ENCODE peak calls at places on chromosomes 2 and 18, in ten cellular contexts. V is GM13977, O is astrocyte of the spinal cord, E is heart left ventricle, K is Calu3, A is left ventricle myocardium inferior, G is transverse colon, R is endothelial cell, H is kidney epithelial cell, Y is neural progenitor cell. F is an unnamed sample.

GRCh38 chr18:22324191-22325131 is 93.3 kb downstream of the CTAGE1 start:
- DNase-seq in G (peak), K (peak), H (no peak), Y (peak), O (peak), R (peak), A (peak), E (peak), V (no peak), F (peak)

GRCh38 chr2:55618025-55618648 is 715 bp upstream of the PPP4R3B start:
- DNase-seq in V (peak), O (peak), Y (peak), G (no peak), E (no peak), H (no peak), K (peak), A (no peak), R (no peak), F (no peak)

GRCh38 chr2:60597346-60597745 is 43.9 kb upstream of the BCL11A start:
- DNase-seq in Y (no peak), K (no peak), R (no peak), G (no peak), E (no peak), O (no peak), A (no peak), V (no peak), H (no peak), F (no peak)

GRCh38 chr2:239791727-239792648 is 233.2 kb downstream of the NDUFA10 start:
- DNase-seq in E (no peak), R (no peak), Y (no peak), A (no peak), H (no peak), V (no peak), O (no peak), G (peak), K (no peak), F (peak)

GRCh38 chr18:13234528-13234795 is 15.9 kb downstream of the LDLRAD4 start:
- DNase-seq in Y (no peak), H (no peak), V (no peak), R (no peak), O (no peak), G (no peak), E (no peak), K (no peak), A (no peak), F (no peak)

GRCh38 chr18:52236134-52236533 is 103.9 kb upstream of the DCC start:
- DNase-seq in H (no peak), G (no peak), R (no peak), A (no peak), Y (no peak), E (no peak), V (no peak), O (peak), K (no peak), F (no peak)

GRCh38 chr2:64750001-64750816 is 96.5 kb upstream of the SERTAD2 start:
- DNase-seq in E (peak), Y (peak), O (peak), G (peak), V (no peak), K (peak), A (peak), H (no peak), R (peak), F (peak)

GRCh38 chr2:171741189-171741588 is 53.9 kb downstream of the DYNC1I2 start:
- DNase-seq in H (peak), G (no peak), E (no peak), A (no peak), V (no peak), O (peak), R (no peak), K (no peak), Y (no peak), F (no peak)

GRCh38 chr18:78496095-78496494 is 483.5 kb upstream of the SALL3 start:
- DNase-seq in E (no peak), O (no peak), R (no peak), K (no peak), G (no peak), V (no peak), H (no peak), Y (no peak), A (peak), F (no peak)

GRCh38 chr2:179883407-179883806 is 22.0 kb upstream of the ZNF385B start:
- DNase-seq in K (no peak), Y (no peak), O (no peak), V (no peak), H (no peak), A (no peak), R (no peak), G (no peak), E (no peak), F (no peak)

DNA sequence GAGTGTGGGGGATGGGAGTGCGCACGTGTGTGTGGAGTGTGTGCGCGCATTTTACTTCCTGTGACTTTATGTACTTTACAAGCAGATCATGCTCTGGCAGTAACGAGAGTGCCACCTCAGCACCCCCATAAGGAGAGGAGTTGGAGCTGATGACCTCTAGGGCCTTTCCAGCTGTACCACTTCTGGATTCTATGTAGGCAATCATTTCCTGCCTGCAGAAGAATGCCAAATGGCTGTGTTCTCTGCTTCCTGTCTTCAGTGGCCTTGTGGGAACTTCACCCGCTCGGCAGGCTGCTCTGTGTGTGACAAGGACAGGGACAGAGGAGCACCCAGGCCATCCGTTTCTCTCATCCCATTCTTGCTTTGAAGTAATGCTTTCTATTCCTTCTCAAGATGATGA is 22.8 kb upstream of the ZNF385B start:
- DNase-seq in R (no peak), E (no peak), V (no peak), Y (no peak), G (no peak), A (no peak), K (no peak), H (no peak), O (no peak), F (no peak)
- TF ChIP-seq CTCF in R (no peak), E (no peak), V (no peak), Y (no peak), G (no peak), A (no peak), K (no peak), H (no peak), O (no peak), F (no peak)

GRCh38 chr2:136611451-136611850 is 153.9 kb upstream of the THSD7B start:
- DNase-seq in G (no peak), Y (no peak), H (no peak), E (no peak), K (no peak), R (no peak), O (no peak), A (no peak), V (no peak), F (no peak)

GRCh38 chr2:136612079-136612478 is 153.3 kb upstream of the THSD7B start:
- DNase-seq in E (no peak), Y (no peak), H (no peak), K (no peak), V (no peak), A (no peak), R (no peak), O (no peak), G (no peak), F (no peak)
- TF ChIP-seq CTCF in E (no peak), Y (no peak), H (no peak), K (no peak), V (no peak), A (no peak), R (no peak), O (no peak), G (no peak), F (no peak)

GRCh38 chr2:74107071-74107470 is 40.6 kb downstream of the BOLA3 start:
- DNase-seq in E (no peak), H (no peak), R (no peak), G (no peak), O (no peak), Y (peak), K (no peak), V (no peak), A (no peak), F (no peak)

GRCh38 chr2:74103763-74104162 is 43.9 kb downstream of the BOLA3 start:
- DNase-seq in H (no peak), V (no peak), E (no peak), Y (no peak), G (no peak), K (no peak), R (no peak), A (no peak), O (no peak), F (no peak)

GRCh38 chr2:74105413-74105812 is 42.3 kb downstream of the BOLA3 start:
- DNase-seq in Y (no peak), G (no peak), R (no peak), E (no peak), V (no peak), O (no peak), A (no peak), K (no peak), H (no peak), F (no peak)

GRCh38 chr2:74102516-74102915 is 45.2 kb downstream of the BOLA3 start:
- DNase-seq in V (no peak), R (no peak), Y (no peak), E (no peak), A (no peak), G (no peak), K (no peak), O (no peak), H (no peak), F (no peak)

DNA sequence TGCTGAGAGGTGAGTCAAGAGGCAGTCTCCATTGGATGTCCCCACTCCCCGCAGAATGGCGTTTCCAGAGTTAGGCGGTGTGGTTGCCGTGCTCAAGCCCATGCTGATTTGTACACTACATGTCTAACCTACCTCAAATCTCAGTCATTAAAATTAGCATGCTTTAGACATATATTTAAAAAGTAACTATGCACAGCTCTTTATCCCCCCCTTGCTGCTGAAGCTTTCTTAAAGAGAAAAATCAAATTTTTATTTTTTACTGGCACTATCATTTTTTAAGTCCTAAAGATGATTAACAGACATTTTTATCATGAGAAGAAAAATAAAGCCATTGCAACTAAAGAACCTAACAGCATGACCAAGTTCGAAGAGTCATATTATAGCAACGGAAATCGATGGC is 42.9 kb downstream of the BOLA3 start:
- DNase-seq in V (no peak), E (no peak), Y (no peak), A (no peak), K (no peak), G (no peak), O (peak), H (no peak), R (no peak), F (no peak)
- TF ChIP-seq CTCF in V (no peak), E (peak), Y (no peak), A (peak), K (no peak), G (no peak), O (peak), H (no peak), R (no peak), F (no peak)

GRCh38 chr2:129229830-129230441 is 749.5 kb upstream of the RAB6C start:
- DNase-seq in K (no peak), Y (no peak), E (no peak), V (no peak), H (no peak), G (no peak), A (no peak), O (no peak), R (no peak), F (no peak)

GRCh38 chr2:129233166-129233565 is 746.3 kb upstream of the RAB6C start:
- DNase-seq in K (no peak), Y (no peak), H (no peak), E (no peak), V (no peak), O (no peak), G (no peak), R (no peak), A (no peak), F (no peak)

GRCh38 chr2:129231924-129232323 is 747.5 kb upstream of the RAB6C start:
- DNase-seq in G (no peak), Y (no peak), A (no peak), K (no peak), R (no peak), O (no peak), H (no peak), E (no peak), V (no peak), F (no peak)

GRCh38 chr2:129236601-129237000 is 742.9 kb upstream of the RAB6C start:
- DNase-seq in V (no peak), H (no peak), A (no peak), R (no peak), Y (no peak), O (no peak), E (no peak), K (no peak), G (no peak), F (no peak)

DNA sequence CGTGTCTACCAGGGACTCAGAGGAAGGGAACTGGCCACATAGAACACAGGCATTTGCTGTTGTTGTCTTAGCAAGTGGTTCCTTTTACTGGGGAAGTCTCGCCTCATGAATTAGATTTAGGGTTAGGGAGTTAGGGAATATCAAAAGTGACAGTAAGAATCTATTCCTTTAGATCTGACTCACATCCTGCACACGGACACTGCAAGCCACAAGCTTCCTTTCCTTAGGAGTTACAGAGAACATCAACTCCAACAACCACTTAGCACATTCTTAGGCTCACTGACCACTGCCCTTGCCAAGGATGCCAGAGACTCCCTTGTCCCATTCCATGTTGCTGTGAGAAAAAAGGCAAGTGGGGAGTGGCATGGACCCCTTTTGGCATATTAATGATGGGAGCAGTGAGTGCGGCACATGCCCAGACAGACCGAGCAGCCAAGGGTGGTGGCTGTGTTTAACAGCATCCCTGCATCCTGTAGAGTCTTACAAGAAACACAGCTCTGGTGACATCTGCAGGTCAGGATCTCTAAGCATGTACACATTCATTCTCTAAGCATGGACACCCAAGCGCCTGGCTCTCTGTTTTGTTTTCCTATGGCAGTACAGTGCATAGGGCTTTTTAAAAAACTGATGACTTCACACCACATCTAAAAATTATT is 745.6 kb upstream of the RAB6C start:
- DNase-seq in O (peak), V (peak), R (peak), G (no peak), H (no peak), A (no peak), Y (peak), K (no peak), E (no peak), F (no peak)
- TF ChIP-seq CTCF in O (no peak), V (peak), R (no peak), G (no peak), H (no peak), A (peak), Y (peak), K (no peak), E (no peak), F (no peak)

GRCh38 chr2:136116813-136117390 is 1.0 kb downstream of the CXCR4 start:
- DNase-seq in V (peak), Y (peak), R (peak), K (peak), O (no peak), G (peak), A (peak), E (peak), H (no peak), F (no peak)

GRCh38 chr2:136119717-136120675 is 2.0 kb upstream of the CXCR4 start:
- DNase-seq in A (no peak), E (no peak), H (no peak), K (no peak), V (no peak), O (no peak), R (no peak), Y (no peak), G (no peak), F (no peak)

GRCh38 chr2:136117391-136117841 is 533 bp downstream of the CXCR4 start:
- DNase-seq in V (peak), H (no peak), E (peak), A (peak), K (peak), R (peak), G (peak), Y (peak), O (peak), F (peak)

GRCh38 chr2:136117909-136118818 is at the start of gene CXCR4:
- DNase-seq in K (peak), H (no peak), R (peak), Y (peak), E (peak), O (peak), G (peak), V (peak), A (peak), F (peak)

GRCh38 chr2:136118819-136119716 is 1.1 kb upstream of the CXCR4 start:
- DNase-seq in R (peak), E (peak), O (no peak), K (peak), A (peak), H (no peak), V (peak), Y (peak), G (peak), F (peak)
- TF ChIP-seq CTCF in R (no peak), E (no peak), O (no peak), K (no peak), A (no peak), H (no peak), V (no peak), Y (no peak), G (no peak), F (no peak)

GRCh38 chr18:58526425-58527115 is 102.3 kb downstream of the ALPK2 start:
- DNase-seq in H (peak), G (no peak), A (no peak), R (no peak), V (no peak), K (no peak), Y (no peak), E (no peak), O (no peak), F (no peak)
- TF ChIP-seq CTCF in H (no peak), G (no peak), A (no peak), R (no peak), V (peak), K (no peak), Y (no peak), E (no peak), O (no peak), F (no peak)

DNA sequence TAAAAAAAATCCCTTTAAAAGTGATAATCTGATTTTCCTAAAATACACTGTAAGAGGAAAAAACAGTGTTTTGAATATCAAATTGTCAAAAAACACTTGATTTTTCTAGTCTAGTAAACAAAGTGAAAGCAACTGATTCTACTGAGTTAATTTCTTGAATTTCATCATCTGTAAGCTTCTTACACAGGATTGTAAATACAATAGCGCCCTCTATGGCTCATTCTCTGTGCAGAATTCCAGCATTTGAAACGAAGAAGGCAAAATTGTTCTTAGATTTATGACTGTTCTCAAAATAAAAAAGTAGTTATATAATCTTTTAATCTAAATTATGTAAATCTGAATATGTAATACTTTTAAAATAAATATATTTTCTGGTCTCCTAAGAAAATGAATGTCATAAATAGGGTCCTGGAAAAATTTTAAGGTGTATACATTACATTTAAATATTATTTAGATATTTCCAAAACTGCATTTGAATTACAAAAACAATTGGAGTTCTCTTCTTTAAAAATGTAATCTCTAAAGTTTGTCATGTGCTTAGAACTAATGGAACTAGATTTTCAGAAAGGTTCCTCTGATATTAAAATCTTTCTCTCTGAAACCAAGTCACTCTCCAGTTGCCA is 176.9 kb upstream of the MC4R start:
- DNase-seq in Y (peak), A (no peak), O (peak), H (peak), E (no peak), K (peak), G (no peak), V (peak), R (peak), F (no peak)
- TF ChIP-seq CTCF in Y (peak), A (peak), O (peak), H (peak), E (peak), K (peak), G (peak), V (peak), R (peak), F (peak)